ENCODE peak calls at places on chromosome 18, in five cellular contexts. P is nephron progenitor cell, J is hippocampal formation, H is heart left ventricle, X is lung microvascular endothelial cell. Q is an unnamed sample.

GRCh38 chr18:9711361-9712129 is 3.4 kb downstream of the RAB31 start:
- DNase-seq in P (no peak), J (no peak), H (no peak), X (no peak), Q (no peak)

GRCh38 chr18:55503167-55503820 is 84.7 kb downstream of the TCF4 start:
- DNase-seq in P (no peak), J (no peak), H (no peak), X (no peak), Q (no peak)

GRCh38 chr18:36089001-36089400 is 21.6 kb upstream of the RPRD1A start:
- DNase-seq in P (no peak), J (no peak), H (no peak), X (no peak), Q (no peak)

GRCh38 chr18:49733321-49733720 is 80.0 kb downstream of the ACAA2 start:
- DNase-seq in P (no peak), J (no peak), H (no peak), X (no peak), Q (no peak)

GRCh38 chr18:395481-396250 is 104.8 kb downstream of the COLEC12 start:
- DNase-seq in P (no peak), J (no peak), H (no peak), X (peak; percentile 29), Q (no peak)

GRCh38 chr18:48672671-48673340 is 134.0 kb downstream of the CTIF start:
- DNase-seq in P (no peak), J (no peak), H (peak; percentile 3), X (no peak), Q (no peak)

GRCh38 chr18:12403601-12404506 is 3.9 kb upstream of the PRELID3A start:
- DNase-seq in P (no peak), J (no peak), H (no peak), X (no peak), Q (no peak)

GRCh38 chr18:10487161-10487560 is 32.7 kb downstream of the APCDD1 start:
- DNase-seq in P (no peak), J (no peak), H (no peak), X (no peak), Q (no peak)

GRCh38 chr18:55585586-55586521 is 2.1 kb downstream of the TCF4 start:
- DNase-seq in P (peak; percentile 15), J (peak; percentile 58), H (peak; percentile 27), X (peak; percentile 23), Q (peak; percentile 61)

GRCh38 chr18:34809697-34810096 is 99.6 kb downstream of the DTNA start:
- DNase-seq in P (peak; percentile 34), J (peak; percentile 63), H (peak; percentile 12), X (peak; percentile 60), Q (no peak)

GRCh38 chr18:48947102-48947501 is 3.7 kb downstream of the SMAD7 start:
- DNase-seq in P (no peak), J (no peak), H (no peak), X (no peak), Q (peak; percentile 18)

GRCh38 chr18:26628017-26628416 is 79.7 kb upstream of the KCTD1 start:
- DNase-seq in P (no peak), J (no peak), H (no peak), X (no peak), Q (no peak)

GRCh38 chr18:35024965-35025364 is 16.2 kb upstream of the MAPRE2 start:
- DNase-seq in P (no peak), J (no peak), H (peak; percentile 82), X (no peak), Q (no peak)